ENCODE peak calls at places on chromosomes 11 and 22, in four cellular contexts. F is HL-60, V is GM12878, J is K562. X is an unnamed sample.

GRCh38 chr22:28976588-28976987 is 85.0 kb downstream of the C22orf31 start:
- DNase-seq in F (no peak), V (no peak), J (no peak), X (no peak)

GRCh38 chr11:69915151-69915500 is 95.9 kb upstream of the FGF3 start:
- DNase-seq in F (no peak), V (no peak), J (no peak), X (no peak)

GRCh38 chr11:130489716-130490115 is 41.3 kb downstream of the ADAMTS15 start:
- DNase-seq in F (no peak), V (no peak), J (no peak), X (no peak)

GRCh38 chr22:19942071-19942885 is 660 bp upstream of the TXNRD2 start:
- DNase-seq in F (peak), V (no peak), J (peak), X (no peak)

GRCh38 chr11:102367364-102367763 is 20.4 kb downstream of the BIRC2 start:
- DNase-seq in F (no peak), V (no peak), J (no peak), X (no peak)

GRCh38 chr11:77821349-77821851 is 456 bp downstream of the AAMDC start:
- DNase-seq in F (no peak), V (no peak), J (no peak), X (peak)

GRCh38 chr11:115202061-115202460 is 302.2 kb downstream of the CADM1 start:
- DNase-seq in F (no peak), V (no peak), J (no peak), X (no peak)

GRCh38 chr11:115348404-115348803 is 155.8 kb downstream of the CADM1 start:
- DNase-seq in F (no peak), V (no peak), J (no peak), X (no peak)

GRCh38 chr11:27296406-27296994 is 66.5 kb downstream of the CCDC34 start:
- DNase-seq in F (peak), V (no peak), J (peak), X (peak)

GRCh38 chr11:131070365-131070764 is 154.1 kb upstream of the SNX19 start:
- DNase-seq in F (no peak), V (no peak), J (no peak), X (no peak)

GRCh38 chr22:49400136-49400865 is 427.4 kb downstream of the BRD1 start:
- DNase-seq in F (no peak), V (no peak), J (no peak), X (no peak)

GRCh38 chr22:39405346-39406085 is 5.9 kb downstream of the TAB1 start:
- DNase-seq in F (no peak), V (no peak), J (no peak), X (no peak)

GRCh38 chr11:3155691-3156258 is 9.3 kb downstream of the OSBPL5 start:
- DNase-seq in F (no peak), V (no peak), J (no peak), X (no peak)

GRCh38 chr22:36328635-36329216 is 59.0 kb downstream of the MYH9 start:
- DNase-seq in F (peak), V (peak), J (peak), X (no peak)

GRCh38 chr11:69217276-69218105 is 61.8 kb downstream of the SMIM38 start:
- DNase-seq in F (no peak), V (no peak), J (no peak), X (no peak)

GRCh38 chr11:96484361-96484760 is 94.5 kb downstream of the JRKL start:
- DNase-seq in F (no peak), V (no peak), J (no peak), X (no peak)

GRCh38 chr11:113242767-113243397 is 71.5 kb upstream of the TTC12 start:
- DNase-seq in F (no peak), V (no peak), J (no peak), X (no peak)

GRCh38 chr22:46956498-46957215 is 194.2 kb downstream of the TBC1D22A start:
- DNase-seq in F (no peak), V (no peak), J (no peak), X (no peak)

GRCh38 chr11:119774180-119774763 is 45.3 kb upstream of the NECTIN1 start:
- DNase-seq in F (no peak), V (no peak), J (no peak), X (no peak)

GRCh38 chr11:4607782-4608666 is at the start of gene TRIM68:
- DNase-seq in F (peak), V (peak), J (peak), X (peak)

GRCh38 chr11:76756341-76756771 is 26.8 kb upstream of the TSKU start:
- DNase-seq in F (no peak), V (no peak), J (no peak), X (no peak)

GRCh38 chr11:130519128-130519932 is 70.9 kb downstream of the ADAMTS15 start:
- DNase-seq in F (no peak), V (no peak), J (no peak), X (no peak)

GRCh38 chr11:128516886-128517285 is 70.5 kb downstream of the ETS1 start:
- DNase-seq in F (no peak), V (no peak), J (no peak), X (no peak)

GRCh38 chr11:71125150-71125549 is 127.2 kb downstream of the SHANK2 start:
- DNase-seq in F (no peak), V (no peak), J (no peak), X (no peak)

GRCh38 chr11:107563702-107564101 is 1.8 kb downstream of the ALKBH8 start:
- DNase-seq in F (peak), V (no peak), J (peak), X (no peak)

GRCh38 chr11:69288883-69289242 is 5.1 kb upstream of the MYEOV start:
- DNase-seq in F (no peak), V (no peak), J (no peak), X (no peak)

GRCh38 chr11:34416746-34417145 is 22.0 kb upstream of the CAT start:
- DNase-seq in F (peak), V (no peak), J (no peak), X (no peak)
- TF ChIP-seq SPI1 in F (no peak), V (no peak), J (no peak), X (no peak)

DNA sequence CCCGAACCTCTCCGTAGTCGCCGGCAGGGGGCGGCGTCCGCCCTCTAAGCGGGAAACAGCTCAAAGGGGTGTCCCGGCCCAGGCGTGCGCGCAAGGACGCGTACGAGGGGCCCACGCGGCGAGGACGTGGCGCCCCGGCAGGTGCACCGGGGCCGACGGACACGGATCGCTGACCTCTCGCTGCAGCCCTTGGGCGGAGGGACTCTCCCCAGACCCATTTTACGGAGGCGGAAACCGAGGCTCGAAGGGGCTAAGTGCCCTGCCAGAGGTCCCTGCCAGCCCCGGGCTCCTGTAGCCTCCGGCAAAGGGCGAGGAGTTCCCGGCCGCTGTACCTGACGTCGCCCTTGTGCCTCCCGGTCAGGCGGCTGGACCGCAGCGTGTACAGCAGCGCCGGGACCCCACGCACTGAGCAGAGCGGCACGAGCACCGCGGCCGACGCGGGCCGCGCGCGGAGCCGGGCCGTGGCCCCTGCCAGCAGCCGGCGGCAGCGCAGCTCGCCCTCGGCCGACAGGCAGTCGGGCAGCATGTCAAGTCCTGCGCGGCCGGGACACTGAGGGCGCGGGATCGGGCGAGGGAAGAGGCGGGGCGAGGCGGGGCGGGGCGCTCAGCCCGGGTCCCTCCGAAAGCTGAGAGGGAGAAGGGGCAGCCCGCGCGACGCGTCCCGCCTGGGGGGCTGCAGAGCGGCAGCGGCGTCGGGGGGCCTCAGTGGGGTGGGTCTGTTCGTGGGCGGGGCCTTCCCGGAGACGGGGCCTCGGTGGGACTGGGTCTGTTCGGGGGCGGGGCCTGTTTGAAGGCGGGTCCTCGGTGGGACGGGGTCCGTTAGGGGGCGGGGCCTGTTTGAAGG is at the start of gene NUDT8:
- DNase-seq in F (peak), V (peak), J (peak), X (peak)
- TF ChIP-seq POLR2AphosphoS5 in F (peak), V (peak), J (no peak), X (no peak)

GRCh38 chr11:20035701-20036601 is 124.3 kb downstream of the DBX1 start:
- DNase-seq in F (no peak), V (no peak), J (no peak), X (no peak)
- TF ChIP-seq SPI1 in F (no peak), V (no peak), J (no peak), X (no peak)

GRCh38 chr11:19936461-19936860 is 223.8 kb downstream of the DBX1 start:
- DNase-seq in F (no peak), V (no peak), J (no peak), X (no peak)

GRCh38 chr11:19938866-19939265 is 221.4 kb downstream of the DBX1 start:
- DNase-seq in F (no peak), V (no peak), J (no peak), X (no peak)

GRCh38 chr11:19935507-19935906 is 222.9 kb downstream of the NAV2 start:
- DNase-seq in F (no peak), V (no peak), J (no peak), X (no peak)

GRCh38 chr11:19938051-19938856 is 222.0 kb downstream of the DBX1 start:
- DNase-seq in F (peak), V (no peak), J (peak), X (peak)

DNA sequence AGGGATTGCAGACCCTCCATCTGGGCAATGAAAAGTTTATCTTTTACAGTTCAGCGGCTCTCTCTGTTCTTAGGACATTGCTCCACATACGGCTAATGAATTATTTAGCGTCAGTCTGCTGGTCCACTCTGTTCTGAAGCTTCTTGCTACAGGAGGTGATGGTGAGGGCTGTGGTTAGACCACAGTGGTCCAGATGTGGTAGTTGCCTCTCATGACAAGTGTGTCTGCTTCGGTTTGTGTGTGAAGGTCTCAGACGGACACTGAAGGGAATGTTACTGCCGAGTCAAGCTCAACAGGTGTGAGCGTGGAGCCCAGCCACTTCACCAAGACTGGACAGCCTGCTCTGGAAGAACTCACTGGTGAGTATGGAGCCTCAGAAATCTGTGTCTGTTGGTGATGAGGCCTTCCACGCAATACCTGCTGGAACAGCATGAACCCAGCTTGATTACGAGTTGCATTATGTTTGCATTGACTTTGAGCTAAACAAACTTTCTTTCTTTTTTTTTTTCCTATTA is 220.8 kb downstream of the DBX1 start:
- DNase-seq in F (no peak), V (no peak), J (no peak), X (no peak)
- TF ChIP-seq POLR2AphosphoS5 in F (no peak), V (no peak), J (no peak), X (no peak)

GRCh38 chr22:32995335-32995734 is 62.8 kb downstream of the SYN3 start:
- DNase-seq in F (no peak), V (no peak), J (no peak), X (no peak)

GRCh38 chr22:32992821-32993220 is 65.4 kb downstream of the SYN3 start:
- DNase-seq in F (no peak), V (no peak), J (no peak), X (no peak)

GRCh38 chr22:32996276-32996675 is 61.9 kb downstream of the SYN3 start:
- DNase-seq in F (no peak), V (no peak), J (no peak), X (no peak)

GRCh38 chr22:32994921-32995320 is 63.3 kb downstream of the SYN3 start:
- DNase-seq in F (no peak), V (no peak), J (no peak), X (no peak)

DNA sequence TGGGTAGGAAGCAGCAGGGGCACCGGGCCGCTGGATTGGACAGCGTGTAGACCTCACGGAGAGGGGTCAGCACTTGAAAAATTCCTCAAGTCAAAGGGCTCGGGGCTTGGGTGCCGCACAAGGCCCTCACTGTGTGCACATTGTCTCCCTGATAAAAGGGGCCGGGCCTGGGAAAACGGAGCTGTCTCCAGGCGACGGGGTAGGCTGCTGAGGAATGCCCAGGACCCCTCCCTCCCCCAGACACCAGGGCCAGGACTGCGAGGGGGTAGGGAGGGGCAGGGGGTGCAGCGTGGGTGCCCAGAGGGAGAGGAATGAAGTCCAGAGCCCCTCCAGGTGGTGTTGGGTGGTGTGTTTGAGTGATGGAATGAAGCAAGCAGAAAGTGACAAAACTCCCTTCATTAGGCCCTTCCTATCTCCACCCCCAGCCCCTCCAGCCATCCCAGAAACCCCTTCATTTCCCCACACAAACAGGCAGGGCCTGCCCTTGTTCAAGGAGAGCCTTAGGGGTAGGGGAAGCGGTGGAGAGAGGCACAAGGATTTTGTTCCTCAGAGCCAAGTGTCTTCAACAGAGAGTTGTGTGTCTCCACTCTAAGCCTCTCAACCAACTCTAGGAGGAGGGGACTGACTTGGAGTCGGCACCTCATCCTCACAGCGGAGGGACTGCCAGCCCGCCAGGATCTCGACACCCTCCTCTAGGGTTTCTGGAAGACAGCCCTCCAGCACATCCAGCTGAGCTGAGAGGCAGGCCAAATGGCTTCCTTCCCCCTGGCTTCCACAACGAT is 63.9 kb downstream of the SYN3 start:
- DNase-seq in F (no peak), V (no peak), J (no peak), X (no peak)
- TF ChIP-seq SPI1 in F (no peak), V (no peak), J (no peak), X (no peak)

DNA sequence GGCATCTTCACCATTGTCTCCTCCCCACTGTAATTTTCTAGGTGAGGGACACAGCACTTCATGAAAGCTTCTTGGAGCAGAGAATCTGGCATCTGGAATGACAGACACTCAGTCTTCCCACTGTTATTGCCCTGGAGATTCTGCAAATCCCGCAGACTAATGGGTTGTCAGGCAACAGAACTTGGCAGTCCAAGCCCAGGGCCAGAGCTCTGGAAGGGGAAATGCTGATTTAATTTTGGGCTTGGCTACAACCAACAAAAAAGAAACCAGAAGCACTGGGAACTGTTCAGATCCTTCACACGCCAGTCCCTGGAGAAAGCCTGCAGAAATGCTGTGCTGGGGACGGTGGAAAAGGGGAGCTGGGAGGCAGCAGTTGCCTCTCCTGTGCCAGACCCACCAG is 71.5 kb upstream of the BID start:
- DNase-seq in F (no peak), V (no peak), J (no peak), X (no peak)
- TF ChIP-seq POLR2AphosphoS5 in F (no peak), V (no peak), J (no peak), X (no peak)